ENCODE peak calls at places on chromosomes 2 and 18, in six cellular contexts. Z, I, O, A, Q and T are unnamed samples.

GRCh38 chr2:70088508-70089219 is 1.4 kb downstream of the PCBP1 start:
- DNase-seq in Z (no peak), I (no peak), O (no peak), A (no peak), Q (no peak), T (no peak)

GRCh38 chr2:1784986-1785617 is 40.8 kb upstream of the PXDN start:
- DNase-seq in O (no peak), Z (no peak), I (no peak), A (no peak), Q (no peak), T (no peak)

GRCh38 chr2:206443735-206444527 is 599 bp downstream of the ADAM23 start:
- DNase-seq in I (no peak), Z (no peak), O (no peak), A (peak; percentile 15), Q (no peak), T (peak; percentile 13)

GRCh38 chr2:230042195-230042594 is 26.5 kb downstream of the SLC16A14 start:
- DNase-seq in I (no peak), A (no peak), Q (peak; percentile 39), O (no peak), Z (no peak), T (no peak)

GRCh38 chr2:197079414-197079813 is 152.9 kb upstream of the PGAP1 start:
- DNase-seq in A (no peak), I (no peak), Z (no peak), Q (peak; percentile 18), O (no peak), T (peak; percentile 52)

GRCh38 chr18:8121091-8121490 is 488.1 kb upstream of the RAB12 start:
- DNase-seq in O (no peak), Q (no peak), Z (no peak), A (no peak), I (no peak), T (no peak)

GRCh38 chr2:212863185-212863588 is 288.2 kb downstream of the IKZF2 start:
- DNase-seq in O (no peak), I (peak; percentile 65), Q (peak; percentile 70), A (no peak), Z (no peak), T (peak; percentile 25)

GRCh38 chr2:180656455-180656847 is 324.0 kb upstream of the UBE2E3 start:
- DNase-seq in A (no peak), I (no peak), O (no peak), Z (no peak), Q (peak; percentile 79), T (peak; percentile 60)

GRCh38 chr2:10709290-10709939 is 12.0 kb upstream of the ATP6V1C2 start:
- DNase-seq in I (no peak), Q (peak; percentile 36), Z (no peak), O (no peak), A (no peak), T (no peak)

GRCh38 chr2:86221066-86221684 is 21.9 kb downstream of the MRPL35 start:
- DNase-seq in Q (peak; percentile 82), O (peak; percentile 61), I (peak; percentile 49), Z (no peak), A (peak; percentile 49), T (peak; percentile 52)

GRCh38 chr2:203648273-203648672 is 58.2 kb upstream of the CD28 start:
- DNase-seq in Z (no peak), Q (no peak), I (no peak), O (no peak), A (no peak), T (no peak)

GRCh38 chr2:191030521-191031154 is 16.7 kb upstream of the STAT1 start:
- DNase-seq in Q (peak; percentile 72), A (no peak), Z (no peak), O (no peak), I (peak; percentile 54), T (peak; percentile 55)
- H3K4me3 ChIP-seq in Q (no peak overlapping the region), A (no peak overlapping the region), Z (no peak overlapping the region), O (peak overlapping the region; percentile 29), I (no peak overlapping the region), T (no peak overlapping the region)

DNA sequence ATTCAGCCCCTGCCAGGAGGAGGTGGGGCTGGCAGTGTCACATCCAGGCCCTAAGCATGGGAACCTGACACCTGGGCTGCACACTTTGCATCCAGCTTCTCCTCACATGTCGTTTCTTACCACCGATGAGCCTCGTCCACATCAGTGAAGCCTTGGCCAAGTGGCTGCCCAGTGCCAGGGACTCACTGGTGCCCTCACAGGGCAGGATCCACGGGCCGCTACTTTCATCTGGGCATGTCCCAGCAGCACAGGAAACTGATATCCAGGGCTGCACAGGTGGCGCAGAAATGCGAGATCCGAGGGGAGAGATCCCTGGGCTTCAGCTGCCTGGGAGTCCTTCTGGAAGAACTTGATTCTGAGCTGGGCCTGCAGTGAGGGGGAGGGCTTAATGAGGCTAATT is 291.5 kb upstream of the HDAC4 start:
- DNase-seq in A (peak; percentile 84), O (no peak), Q (no peak), I (peak; percentile 2), Z (no peak), T (no peak)
- TF ChIP-seq CTCF in A (no peak), O (no peak), Q (no peak), I (no peak), Z (no peak), T (no peak)

GRCh38 chr2:46200100-46200690 is 97.0 kb upstream of the EPAS1 start:
- DNase-seq in A (no peak), Q (peak; percentile 54), O (no peak), Z (no peak), I (peak; percentile 56), T (no peak)
- H3K4me3 ChIP-seq in A (no peak overlapping the region), Q (no peak overlapping the region), O (no peak overlapping the region), Z (no peak overlapping the region), I (no peak overlapping the region), T (no peak overlapping the region)

GRCh38 chr2:65939687-65940086 is 495.2 kb upstream of the MEIS1 start:
- DNase-seq in O (no peak), Q (no peak), Z (no peak), I (no peak), A (no peak), T (no peak)
- TF ChIP-seq CTCF in O (no peak), Q (no peak), Z (no peak), I (no peak), A (no peak), T (no peak)